ENCODE peak calls at places on chromosomes 12 and 14, in nine cellular contexts. One of them, this sample, is unnamed.

GRCh38 chr12:1572731-1573130 is 21.6 kb downstream of the FBXL14 start:
- DNase-seq in RWPE1: no peak
- DNase-seq in spleen: no peak
- DNase-seq in esophagus squamous epithelium: no peak
- DNase-seq in RWPE2: no peak
- DNase-seq in left ventricle myocardium inferior: no peak
- DNase-seq in OCI-LY7: no peak
- DNase-seq in coronary artery: no peak
- DNase-seq in mesothelial cell of epicardium: no peak
- DNase-seq in this sample: no peak

GRCh38 chr14:51138353-51139103 is 43.6 kb upstream of the TRIM9 start:
- DNase-seq in RWPE1: no peak
- DNase-seq in spleen: no peak
- DNase-seq in esophagus squamous epithelium: no peak
- DNase-seq in RWPE2: no peak
- DNase-seq in left ventricle myocardium inferior: no peak
- DNase-seq in OCI-LY7: no peak
- DNase-seq in coronary artery: no peak
- DNase-seq in mesothelial cell of epicardium: no peak
- DNase-seq in this sample: no peak

GRCh38 chr12:89084751-89085150 is 267.6 kb downstream of the DUSP6 start:
- DNase-seq in RWPE1: no peak
- DNase-seq in spleen: no peak
- DNase-seq in esophagus squamous epithelium: no peak
- DNase-seq in RWPE2: no peak
- DNase-seq in left ventricle myocardium inferior: no peak
- DNase-seq in OCI-LY7: no peak
- DNase-seq in coronary artery: no peak
- DNase-seq in mesothelial cell of epicardium: no peak
- DNase-seq in this sample: no peak

GRCh38 chr12:132389526-132390286 is 60.3 kb upstream of the GALNT9 start:
- DNase-seq in RWPE1: no peak
- DNase-seq in spleen: peak; percentile 63
- DNase-seq in esophagus squamous epithelium: no peak
- DNase-seq in RWPE2: peak; percentile 33
- DNase-seq in left ventricle myocardium inferior: no peak
- DNase-seq in OCI-LY7: no peak
- DNase-seq in coronary artery: no peak
- DNase-seq in mesothelial cell of epicardium: no peak
- DNase-seq in this sample: no peak

GRCh38 chr14:81315344-81315743 is 84.8 kb downstream of the STON2 start:
- DNase-seq in RWPE1: no peak
- DNase-seq in spleen: no peak
- DNase-seq in esophagus squamous epithelium: no peak
- DNase-seq in RWPE2: no peak
- DNase-seq in left ventricle myocardium inferior: no peak
- DNase-seq in OCI-LY7: no peak
- DNase-seq in coronary artery: no peak
- DNase-seq in mesothelial cell of epicardium: no peak
- DNase-seq in this sample: no peak

GRCh38 chr12:123223241-123223668 is 9.7 kb downstream of the MPHOSPH9 start:
- DNase-seq in RWPE1: no peak
- DNase-seq in spleen: no peak
- DNase-seq in esophagus squamous epithelium: no peak
- DNase-seq in RWPE2: no peak
- DNase-seq in left ventricle myocardium inferior: no peak
- DNase-seq in OCI-LY7: no peak
- DNase-seq in coronary artery: no peak
- DNase-seq in mesothelial cell of epicardium: no peak
- DNase-seq in this sample: no peak

GRCh38 chr12:58888131-58888783 is 32.0 kb downstream of the LRIG3 start:
- DNase-seq in RWPE1: peak; percentile 34
- DNase-seq in spleen: no peak
- DNase-seq in esophagus squamous epithelium: no peak
- DNase-seq in RWPE2: no peak
- DNase-seq in left ventricle myocardium inferior: peak; percentile 46
- DNase-seq in OCI-LY7: no peak
- DNase-seq in coronary artery: no peak
- DNase-seq in mesothelial cell of epicardium: no peak
- DNase-seq in this sample: no peak

GRCh38 chr12:65275627-65276026 is 2.9 kb upstream of the MSRB3 start:
- DNase-seq in RWPE1: no peak
- DNase-seq in spleen: no peak
- DNase-seq in esophagus squamous epithelium: no peak
- DNase-seq in RWPE2: no peak
- DNase-seq in left ventricle myocardium inferior: no peak
- DNase-seq in OCI-LY7: no peak
- DNase-seq in coronary artery: no peak
- DNase-seq in mesothelial cell of epicardium: no peak
- DNase-seq in this sample: no peak

GRCh38 chr14:25039933-25040332 is 10.0 kb downstream of the STXBP6 start:
- DNase-seq in RWPE1: no peak
- DNase-seq in spleen: no peak
- DNase-seq in esophagus squamous epithelium: no peak
- DNase-seq in RWPE2: no peak
- DNase-seq in left ventricle myocardium inferior: no peak
- DNase-seq in OCI-LY7: no peak
- DNase-seq in coronary artery: no peak
- DNase-seq in mesothelial cell of epicardium: no peak
- DNase-seq in this sample: no peak
- TF ChIP-seq CTCF in RWPE1: no peak
- TF ChIP-seq CTCF in spleen: no peak
- TF ChIP-seq CTCF in esophagus squamous epithelium: no peak
- TF ChIP-seq CTCF in RWPE2: no peak
- TF ChIP-seq CTCF in left ventricle myocardium inferior: no peak
- TF ChIP-seq CTCF in OCI-LY7: no peak
- TF ChIP-seq CTCF in coronary artery: no peak
- TF ChIP-seq CTCF in mesothelial cell of epicardium: no peak
- TF ChIP-seq CTCF in this sample: no peak

DNA sequence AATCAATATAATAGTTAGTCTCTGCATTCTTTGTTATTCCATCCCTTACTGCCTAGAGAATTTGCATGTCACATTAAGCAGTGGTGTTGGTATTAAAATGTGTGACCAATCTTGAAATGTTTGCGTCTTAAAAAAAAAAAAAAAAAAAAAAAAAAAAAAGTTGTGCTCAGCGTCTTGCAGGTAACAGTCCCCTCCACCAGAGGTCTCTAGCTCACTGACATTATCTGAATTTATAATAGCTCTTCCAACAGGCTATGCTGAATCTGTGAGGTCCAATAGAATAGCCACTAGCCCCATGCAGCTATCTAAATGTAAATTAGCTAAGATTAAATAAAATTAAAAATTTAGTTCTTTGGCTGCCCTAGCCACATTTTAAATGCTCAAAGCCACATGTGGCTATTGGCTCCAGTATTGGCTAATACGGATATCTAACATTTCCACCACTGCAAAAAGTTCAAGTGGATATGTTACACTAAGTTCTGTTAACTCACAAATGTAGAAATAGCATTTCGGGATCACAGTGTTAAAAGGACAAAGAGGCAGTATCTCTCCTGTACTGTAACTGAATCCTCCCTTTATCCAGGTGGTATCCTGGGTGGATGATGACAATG is 28.7 kb downstream of the NKX2-8 start:
- DNase-seq in RWPE1: peak; percentile 55
- DNase-seq in spleen: no peak
- DNase-seq in esophagus squamous epithelium: no peak
- DNase-seq in RWPE2: no peak
- DNase-seq in left ventricle myocardium inferior: no peak
- DNase-seq in OCI-LY7: peak; percentile 59
- DNase-seq in coronary artery: no peak
- DNase-seq in mesothelial cell of epicardium: no peak
- DNase-seq in this sample: no peak
- TF ChIP-seq CTCF in RWPE1: peak; percentile 74
- TF ChIP-seq CTCF in spleen: no peak
- TF ChIP-seq CTCF in esophagus squamous epithelium: peak; percentile 72
- TF ChIP-seq CTCF in RWPE2: peak; percentile 93
- TF ChIP-seq CTCF in left ventricle myocardium inferior: peak; percentile 73
- TF ChIP-seq CTCF in OCI-LY7: peak; percentile 74
- TF ChIP-seq CTCF in coronary artery: peak; percentile 27
- TF ChIP-seq CTCF in mesothelial cell of epicardium: peak; percentile 69
- TF ChIP-seq CTCF in this sample: peak; percentile 73

DNA sequence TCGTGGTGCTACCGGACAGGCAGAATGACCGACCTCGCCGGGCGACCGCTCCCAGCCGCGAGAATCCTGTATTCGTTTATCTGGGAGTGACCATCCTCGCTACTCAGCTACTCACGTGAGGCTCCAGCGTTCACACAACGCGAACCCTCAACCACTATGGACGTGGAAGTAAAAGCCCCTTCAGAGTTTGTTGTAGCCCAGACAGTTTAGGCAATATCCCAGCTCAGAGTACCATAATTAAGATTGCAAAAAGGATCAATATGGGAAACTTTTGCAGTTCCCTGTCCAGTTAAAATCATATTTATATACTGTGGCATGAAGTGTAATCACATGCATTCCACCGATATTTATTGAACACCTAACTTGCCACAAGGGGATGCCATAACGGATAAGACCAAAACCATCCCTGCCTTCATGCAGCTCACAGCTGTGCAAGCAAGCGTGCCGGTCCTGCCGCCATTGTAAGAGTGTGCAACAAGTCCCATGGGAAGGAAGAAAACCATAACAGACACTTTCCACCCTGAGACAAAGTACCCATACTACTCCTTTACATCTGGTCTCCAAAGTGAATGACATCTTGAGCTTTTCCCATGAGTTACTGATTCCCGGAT is 938 bp upstream of the MAX start:
- DNase-seq in RWPE1: no peak
- DNase-seq in spleen: peak; percentile 84
- DNase-seq in esophagus squamous epithelium: no peak
- DNase-seq in RWPE2: no peak
- DNase-seq in left ventricle myocardium inferior: no peak
- DNase-seq in OCI-LY7: peak; percentile 39
- DNase-seq in coronary artery: no peak
- DNase-seq in mesothelial cell of epicardium: no peak
- DNase-seq in this sample: peak; percentile 39
- TF ChIP-seq CTCF in RWPE1: peak; percentile 28
- TF ChIP-seq CTCF in spleen: no peak
- TF ChIP-seq CTCF in esophagus squamous epithelium: no peak
- TF ChIP-seq CTCF in RWPE2: peak; percentile 50
- TF ChIP-seq CTCF in left ventricle myocardium inferior: no peak
- TF ChIP-seq CTCF in OCI-LY7: peak; percentile 62
- TF ChIP-seq CTCF in coronary artery: no peak
- TF ChIP-seq CTCF in mesothelial cell of epicardium: no peak
- TF ChIP-seq CTCF in this sample: no peak

DNA sequence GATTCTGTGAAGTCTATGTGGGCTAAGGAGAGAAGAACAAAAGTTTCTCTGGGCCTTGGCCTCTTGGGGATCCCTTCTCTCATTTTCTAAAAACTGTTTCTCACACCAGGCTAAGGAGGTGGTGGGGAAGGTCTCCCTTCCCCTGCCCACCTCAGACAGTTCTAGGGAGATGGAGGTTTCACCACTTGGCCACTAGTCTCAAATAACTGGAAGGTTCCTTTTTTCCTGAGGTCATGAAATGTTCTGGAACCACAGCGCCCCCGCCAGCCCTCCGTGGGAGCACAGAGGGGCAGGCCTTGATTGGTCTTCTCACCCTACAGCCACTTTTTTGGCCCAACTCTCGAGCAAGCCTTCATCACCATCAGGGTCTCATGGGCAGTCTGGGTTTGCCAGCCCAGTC is 12.6 kb downstream of the C12orf43 start:
- DNase-seq in RWPE1: no peak
- DNase-seq in spleen: peak; percentile 32
- DNase-seq in esophagus squamous epithelium: no peak
- DNase-seq in RWPE2: no peak
- DNase-seq in left ventricle myocardium inferior: no peak
- DNase-seq in OCI-LY7: no peak
- DNase-seq in coronary artery: no peak
- DNase-seq in mesothelial cell of epicardium: no peak
- DNase-seq in this sample: no peak
- TF ChIP-seq CTCF in RWPE1: no peak
- TF ChIP-seq CTCF in spleen: no peak
- TF ChIP-seq CTCF in esophagus squamous epithelium: no peak
- TF ChIP-seq CTCF in RWPE2: no peak
- TF ChIP-seq CTCF in left ventricle myocardium inferior: no peak
- TF ChIP-seq CTCF in OCI-LY7: peak; percentile 50
- TF ChIP-seq CTCF in coronary artery: no peak
- TF ChIP-seq CTCF in mesothelial cell of epicardium: no peak
- TF ChIP-seq CTCF in this sample: no peak

GRCh38 chr12:3803865-3804472 is 51.1 kb upstream of the CRACR2A start:
- DNase-seq in RWPE1: peak; percentile 30
- DNase-seq in spleen: peak; percentile 84
- DNase-seq in esophagus squamous epithelium: no peak
- DNase-seq in RWPE2: no peak
- DNase-seq in left ventricle myocardium inferior: peak; percentile 70
- DNase-seq in OCI-LY7: peak; percentile 74
- DNase-seq in coronary artery: no peak
- DNase-seq in mesothelial cell of epicardium: peak; percentile 38
- DNase-seq in this sample: peak; percentile 74
- TF ChIP-seq CTCF in RWPE1: peak; percentile 72
- TF ChIP-seq CTCF in spleen: peak; percentile 46
- TF ChIP-seq CTCF in esophagus squamous epithelium: peak; percentile 80
- TF ChIP-seq CTCF in RWPE2: peak; percentile 95
- TF ChIP-seq CTCF in left ventricle myocardium inferior: peak; percentile 89
- TF ChIP-seq CTCF in OCI-LY7: peak; percentile 96
- TF ChIP-seq CTCF in coronary artery: peak; percentile 77
- TF ChIP-seq CTCF in mesothelial cell of epicardium: peak; percentile 64
- TF ChIP-seq CTCF in this sample: peak; percentile 79

GRCh38 chr12:93895096-93895460 is 217.9 kb downstream of the CRADD start:
- DNase-seq in RWPE1: no peak
- DNase-seq in spleen: no peak
- DNase-seq in esophagus squamous epithelium: no peak
- DNase-seq in RWPE2: no peak
- DNase-seq in left ventricle myocardium inferior: no peak
- DNase-seq in OCI-LY7: no peak
- DNase-seq in coronary artery: no peak
- DNase-seq in mesothelial cell of epicardium: no peak
- DNase-seq in this sample: no peak

GRCh38 chr12:93892431-93893210 is 215.4 kb downstream of the CRADD start:
- DNase-seq in RWPE1: no peak
- DNase-seq in spleen: no peak
- DNase-seq in esophagus squamous epithelium: no peak
- DNase-seq in RWPE2: no peak
- DNase-seq in left ventricle myocardium inferior: no peak
- DNase-seq in OCI-LY7: no peak
- DNase-seq in coronary artery: no peak
- DNase-seq in mesothelial cell of epicardium: no peak
- DNase-seq in this sample: peak; percentile 29

GRCh38 chr12:93894391-93895095 is 217.4 kb downstream of the CRADD start:
- DNase-seq in RWPE1: no peak
- DNase-seq in spleen: peak; percentile 78
- DNase-seq in esophagus squamous epithelium: no peak
- DNase-seq in RWPE2: no peak
- DNase-seq in left ventricle myocardium inferior: peak; percentile 88
- DNase-seq in OCI-LY7: no peak
- DNase-seq in coronary artery: peak; percentile 92
- DNase-seq in mesothelial cell of epicardium: no peak
- DNase-seq in this sample: peak; percentile 32

GRCh38 chr12:93896962-93897361 is 219.8 kb downstream of the CRADD start:
- DNase-seq in RWPE1: no peak
- DNase-seq in spleen: no peak
- DNase-seq in esophagus squamous epithelium: no peak
- DNase-seq in RWPE2: no peak
- DNase-seq in left ventricle myocardium inferior: no peak
- DNase-seq in OCI-LY7: no peak
- DNase-seq in coronary artery: no peak
- DNase-seq in mesothelial cell of epicardium: no peak
- DNase-seq in this sample: no peak

DNA sequence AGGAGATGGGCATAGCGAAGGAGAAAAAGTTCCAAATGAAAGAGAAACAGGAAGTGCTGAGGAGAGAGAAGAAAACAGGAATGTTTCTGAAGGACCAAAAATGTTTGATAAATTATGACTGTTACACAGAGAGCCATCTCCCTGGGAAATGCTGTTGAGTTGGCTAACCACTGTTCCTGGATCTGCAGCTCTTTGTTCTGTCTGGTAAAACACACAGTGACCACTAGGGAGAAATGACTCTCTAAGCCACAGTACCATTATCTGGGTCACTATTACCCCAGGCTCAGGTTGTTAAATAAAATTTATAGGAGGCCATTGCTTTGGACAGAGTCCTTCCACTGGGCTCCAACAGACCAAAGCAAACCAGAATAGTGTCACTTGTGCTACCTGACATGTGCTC is 219.3 kb downstream of the CRADD start:
- DNase-seq in RWPE1: no peak
- DNase-seq in spleen: no peak
- DNase-seq in esophagus squamous epithelium: no peak
- DNase-seq in RWPE2: no peak
- DNase-seq in left ventricle myocardium inferior: no peak
- DNase-seq in OCI-LY7: peak; percentile 2
- DNase-seq in coronary artery: no peak
- DNase-seq in mesothelial cell of epicardium: no peak
- DNase-seq in this sample: no peak
- TF ChIP-seq CTCF in RWPE1: no peak
- TF ChIP-seq CTCF in spleen: no peak
- TF ChIP-seq CTCF in esophagus squamous epithelium: no peak
- TF ChIP-seq CTCF in RWPE2: no peak
- TF ChIP-seq CTCF in left ventricle myocardium inferior: peak; percentile 23
- TF ChIP-seq CTCF in OCI-LY7: no peak
- TF ChIP-seq CTCF in coronary artery: no peak
- TF ChIP-seq CTCF in mesothelial cell of epicardium: no peak
- TF ChIP-seq CTCF in this sample: peak; percentile 38